ENCODE peak calls at places on chromosomes 2 and 18, in four cellular contexts. Y, J, W and G are unnamed samples.

GRCh38 chr2:105557021-105557420 is 158.2 kb upstream of the FHL2 start:
- DNase-seq in W (no peak), J (peak), Y (no peak), G (peak)

GRCh38 chr2:85427300-85427699 is 8.8 kb downstream of the SH2D6 start:
- DNase-seq in Y (no peak), W (no peak), J (no peak), G (no peak)

GRCh38 chr2:47028846-47029560 is 113.4 kb upstream of the MCFD2 start:
- DNase-seq in J (no peak), Y (no peak), W (no peak), G (no peak)

GRCh38 chr18:24734058-24734457 is 273.6 kb downstream of the HRH4 start:
- DNase-seq in J (no peak), W (peak), Y (no peak), G (no peak)

GRCh38 chr2:19357383-19358241 is 811 bp downstream of the OSR1 start:
- DNase-seq in J (no peak), W (no peak), Y (no peak), G (no peak)

GRCh38 chr18:58558514-58558913 is 70.4 kb downstream of the ALPK2 start:
- DNase-seq in Y (no peak), J (no peak), W (no peak), G (no peak)

GRCh38 chr2:191318037-191318728 is 73.0 kb downstream of the MYO1B start:
- DNase-seq in W (no peak), Y (no peak), J (no peak), G (no peak)

GRCh38 chr2:150466770-150467640 is 20.5 kb downstream of the RND3 start:
- DNase-seq in Y (no peak), W (no peak), J (no peak), G (no peak)

GRCh38 chr2:240793313-240794177 is 26.5 kb downstream of the KIF1A start:
- DNase-seq in J (no peak), Y (no peak), W (peak), G (no peak)

GRCh38 chr2:111704246-111704645 is 179.7 kb downstream of the ANAPC1 start:
- DNase-seq in Y (no peak), J (no peak), W (no peak), G (no peak)

GRCh38 chr18:6589979-6590725 is 139.4 kb upstream of the ARHGAP28 start:
- DNase-seq in J (no peak), W (no peak), Y (no peak), G (no peak)

GRCh38 chr2:209771474-209772292 is at the start of gene UNC80:
- DNase-seq in Y (no peak), W (peak), J (peak), G (peak)

GRCh38 chr2:140502951-140503630 is 1627.7 kb downstream of the LRP1B start:
- DNase-seq in Y (no peak), J (no peak), W (no peak), G (no peak)

GRCh38 chr2:210269148-210269547 is 43.9 kb upstream of the ACADL start:
- DNase-seq in W (no peak), Y (no peak), J (no peak), G (no peak)

GRCh38 chr2:109419960-109420370 is 193.8 kb downstream of the SEPTIN10 start:
- DNase-seq in Y (no peak), J (no peak), W (no peak), G (no peak)